ENCODE peak calls at places on chromosomes 3 and 15, in five cellular contexts. P is HEK293T, H is mucosa of descending colon, L is activated T-cell treated with anti-CD3 and anti-CD28 coated beads for 24 hours, Z is upper lobe of right lung. X is an unnamed sample.

GRCh38 chr3:65851827-65852226 is 186.9 kb downstream of the MAGI1 start:
- DNase-seq in P (no peak), H (no peak), L (no peak), Z (no peak), X (no peak)

GRCh38 chr3:187281191-187281714 is 10.3 kb downstream of the MASP1 start:
- DNase-seq in P (no peak), H (no peak), L (no peak), Z (no peak), X (no peak)

GRCh38 chr3:56347219-56347871 is 120.9 kb downstream of the ERC2 start:
- DNase-seq in P (peak), H (no peak), L (peak), Z (peak), X (peak)

GRCh38 chr15:70401709-70402108 is 304.0 kb upstream of the TLE3 start:
- DNase-seq in P (no peak), H (no peak), L (no peak), Z (no peak), X (no peak)

GRCh38 chr15:63501256-63502089 is 2.9 kb upstream of the USP3 start:
- DNase-seq in P (peak), H (peak), L (no peak), Z (peak), X (no peak)

GRCh38 chr3:128011140-128011539 is 41.1 kb upstream of the SEC61A1 start:
- DNase-seq in P (peak), H (no peak), L (no peak), Z (peak), X (peak)

GRCh38 chr3:52232279-52233107 is 6.5 kb downstream of the TWF2 start:
- DNase-seq in P (no peak), H (peak), L (no peak), Z (peak), X (no peak)

GRCh38 chr3:43185656-43186375 is 79.9 kb upstream of the POMGNT2 start:
- DNase-seq in P (no peak), H (no peak), L (no peak), Z (no peak), X (no peak)

GRCh38 chr3:78912217-78912616 is 855.6 kb downstream of the ROBO1 start:
- DNase-seq in P (no peak), H (no peak), L (no peak), Z (no peak), X (no peak)